ENCODE peak calls at places on chromosomes 3 and 15, in four cellular contexts. One of them, this sample, is unnamed. For H3K4me1, the result is how much of the 10 kb centered on the place peaks cover.

GRCh38 chr15:82919231-82919886 is 33.2 kb downstream of the HOMER2 start:
- DNase-seq in hepatocyte: peak
- DNase-seq in left ventricle myocardium inferior: peak
- DNase-seq in psoas muscle: peak
- DNase-seq in this sample: peak

GRCh38 chr3:182583545-182583944 is 209.8 kb upstream of the ATP11B start:
- DNase-seq in hepatocyte: no peak
- DNase-seq in left ventricle myocardium inferior: no peak
- DNase-seq in psoas muscle: no peak
- DNase-seq in this sample: no peak

GRCh38 chr3:160804762-160805161 is 48.7 kb downstream of the PPM1L start:
- DNase-seq in hepatocyte: no peak
- DNase-seq in left ventricle myocardium inferior: peak
- DNase-seq in psoas muscle: peak
- DNase-seq in this sample: peak

GRCh38 chr3:143464850-143465249 is 345.3 kb downstream of the CHST2 start:
- DNase-seq in hepatocyte: no peak
- DNase-seq in left ventricle myocardium inferior: no peak
- DNase-seq in psoas muscle: peak
- DNase-seq in this sample: no peak

GRCh38 chr15:68676011-68676605 is 97.3 kb downstream of the CORO2B start:
- DNase-seq in hepatocyte: no peak
- DNase-seq in left ventricle myocardium inferior: no peak
- DNase-seq in psoas muscle: no peak
- DNase-seq in this sample: no peak

GRCh38 chr3:157488144-157488543 is 15.1 kb downstream of the VEPH1 start:
- DNase-seq in hepatocyte: no peak
- DNase-seq in left ventricle myocardium inferior: no peak
- DNase-seq in psoas muscle: no peak
- DNase-seq in this sample: no peak

GRCh38 chr3:134803051-134803505 is 8.0 kb downstream of the EPHB1 start:
- DNase-seq in hepatocyte: no peak
- DNase-seq in left ventricle myocardium inferior: no peak
- DNase-seq in psoas muscle: no peak
- DNase-seq in this sample: no peak

GRCh38 chr3:58298189-58298588 is 7.9 kb upstream of the RPP14 start:
- DNase-seq in hepatocyte: no peak
- DNase-seq in left ventricle myocardium inferior: no peak
- DNase-seq in psoas muscle: no peak
- DNase-seq in this sample: no peak

GRCh38 chr3:21839592-21839991 is 88.6 kb upstream of the ZNF385D start:
- DNase-seq in hepatocyte: peak
- DNase-seq in left ventricle myocardium inferior: peak
- DNase-seq in psoas muscle: no peak
- DNase-seq in this sample: peak

GRCh38 chr15:67957435-67958139 is 96.5 kb upstream of the PIAS1 start:
- DNase-seq in hepatocyte: no peak
- DNase-seq in left ventricle myocardium inferior: no peak
- DNase-seq in psoas muscle: no peak
- DNase-seq in this sample: no peak

GRCh38 chr15:74396445-74397238 is 29.2 kb upstream of the CYP11A1 start:
- DNase-seq in hepatocyte: peak
- DNase-seq in left ventricle myocardium inferior: no peak
- DNase-seq in psoas muscle: no peak
- DNase-seq in this sample: no peak

GRCh38 chr15:100885116-100885515 is 5.5 kb downstream of the ALDH1A3 start:
- DNase-seq in hepatocyte: no peak
- DNase-seq in left ventricle myocardium inferior: no peak
- DNase-seq in psoas muscle: no peak
- DNase-seq in this sample: no peak

GRCh38 chr3:23073721-23074300 is 129.3 kb upstream of the UBE2E2 start:
- DNase-seq in hepatocyte: no peak
- DNase-seq in left ventricle myocardium inferior: no peak
- DNase-seq in psoas muscle: no peak
- DNase-seq in this sample: no peak

GRCh38 chr3:23992051-23992628 is 47.1 kb downstream of the NR1D2 start:
- DNase-seq in hepatocyte: no peak
- DNase-seq in left ventricle myocardium inferior: no peak
- DNase-seq in psoas muscle: no peak
- DNase-seq in this sample: no peak

GRCh38 chr3:52193059-52193458 is 4.9 kb upstream of the ALAS1 start:
- DNase-seq in hepatocyte: no peak
- DNase-seq in left ventricle myocardium inferior: peak
- DNase-seq in psoas muscle: peak
- DNase-seq in this sample: no peak

GRCh38 chr3:124492824-124493223 is 237.4 kb upstream of the UMPS start:
- DNase-seq in hepatocyte: peak
- DNase-seq in left ventricle myocardium inferior: peak
- DNase-seq in psoas muscle: no peak
- DNase-seq in this sample: peak

GRCh38 chr3:114623420-114624046 is 329.7 kb downstream of the TIGIT start:
- DNase-seq in hepatocyte: no peak
- DNase-seq in left ventricle myocardium inferior: no peak
- DNase-seq in psoas muscle: no peak
- DNase-seq in this sample: no peak

GRCh38 chr3:120420855-120421570 is 29.8 kb downstream of the FSTL1 start:
- DNase-seq in hepatocyte: peak
- DNase-seq in left ventricle myocardium inferior: no peak
- DNase-seq in psoas muscle: no peak
- DNase-seq in this sample: no peak

GRCh38 chr15:93030430-93031102 is 58.4 kb downstream of the RGMA start:
- DNase-seq in hepatocyte: peak
- DNase-seq in left ventricle myocardium inferior: peak
- DNase-seq in psoas muscle: peak
- DNase-seq in this sample: peak

GRCh38 chr3:6723205-6723604 is 137.7 kb upstream of the GRM7 start:
- DNase-seq in hepatocyte: no peak
- DNase-seq in left ventricle myocardium inferior: no peak
- DNase-seq in psoas muscle: no peak
- DNase-seq in this sample: no peak

GRCh38 chr15:101070024-101070423 is 150.9 kb downstream of the LRRK1 start:
- DNase-seq in hepatocyte: no peak
- DNase-seq in left ventricle myocardium inferior: no peak
- DNase-seq in psoas muscle: no peak
- DNase-seq in this sample: no peak

GRCh38 chr15:68371851-68372250 is 60.1 kb downstream of the ITGA11 start:
- DNase-seq in hepatocyte: no peak
- DNase-seq in left ventricle myocardium inferior: no peak
- DNase-seq in psoas muscle: no peak
- DNase-seq in this sample: no peak

GRCh38 chr3:187281191-187281714 is 10.3 kb downstream of the MASP1 start:
- DNase-seq in hepatocyte: peak
- DNase-seq in left ventricle myocardium inferior: no peak
- DNase-seq in psoas muscle: no peak
- DNase-seq in this sample: no peak

GRCh38 chr3:156160653-156161052 is 40.3 kb downstream of the KCNAB1 start:
- DNase-seq in hepatocyte: no peak
- DNase-seq in left ventricle myocardium inferior: no peak
- DNase-seq in psoas muscle: no peak
- DNase-seq in this sample: no peak

GRCh38 chr3:73813291-73813977 is 188.7 kb upstream of the PDZRN3 start:
- DNase-seq in hepatocyte: peak
- DNase-seq in left ventricle myocardium inferior: no peak
- DNase-seq in psoas muscle: no peak
- DNase-seq in this sample: no peak

GRCh38 chr3:188053710-188054379 is 100.1 kb upstream of the LPP start:
- DNase-seq in hepatocyte: no peak
- DNase-seq in left ventricle myocardium inferior: no peak
- DNase-seq in psoas muscle: no peak
- DNase-seq in this sample: no peak

GRCh38 chr3:20041197-20041780 is 1.0 kb downstream of the KAT2B start:
- DNase-seq in hepatocyte: peak
- DNase-seq in left ventricle myocardium inferior: peak
- DNase-seq in psoas muscle: peak
- DNase-seq in this sample: peak
- H3K4me1 ChIP-seq in hepatocyte: under half
- H3K4me1 ChIP-seq in left ventricle myocardium inferior: half or more
- H3K4me1 ChIP-seq in psoas muscle: under half
- H3K4me1 ChIP-seq in this sample: under half

DNA sequence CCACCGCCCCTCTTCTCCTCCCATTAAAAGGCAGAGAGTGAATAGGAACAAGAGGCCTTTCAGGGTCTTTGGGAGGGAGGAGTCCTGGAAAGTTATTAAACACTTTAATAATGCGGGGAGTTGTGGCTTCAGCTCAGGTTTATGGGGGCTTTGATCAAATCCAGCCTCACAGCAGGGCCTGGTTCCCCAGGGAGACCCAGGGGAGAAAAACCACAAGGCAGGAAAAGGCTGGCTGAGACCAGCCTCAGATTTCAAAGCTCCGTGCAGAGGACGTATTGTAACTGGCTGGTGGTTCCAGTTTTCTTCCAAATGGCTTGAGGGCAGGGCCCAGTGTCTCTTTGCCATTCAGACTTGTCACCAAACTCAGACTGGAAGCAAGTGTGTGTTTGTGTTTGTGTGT is 242.1 kb downstream of the TLE3 start:
- DNase-seq in hepatocyte: peak
- DNase-seq in left ventricle myocardium inferior: no peak
- DNase-seq in psoas muscle: no peak
- DNase-seq in this sample: no peak
- H3K4me1 ChIP-seq in hepatocyte: under half
- H3K4me1 ChIP-seq in left ventricle myocardium inferior: under half
- H3K4me1 ChIP-seq in psoas muscle: under half
- H3K4me1 ChIP-seq in this sample: under half

GRCh38 chr3:117537949-117538348 is 828.4 kb downstream of the TUSC7 start:
- DNase-seq in hepatocyte: no peak
- DNase-seq in left ventricle myocardium inferior: no peak
- DNase-seq in psoas muscle: no peak
- DNase-seq in this sample: no peak
- H3K4me1 ChIP-seq in hepatocyte: under half
- H3K4me1 ChIP-seq in left ventricle myocardium inferior: under half
- H3K4me1 ChIP-seq in psoas muscle: under half
- H3K4me1 ChIP-seq in this sample: under half

GRCh38 chr15:46489276-46489675 is 854.4 kb downstream of the SQOR start:
- DNase-seq in hepatocyte: no peak
- DNase-seq in left ventricle myocardium inferior: no peak
- DNase-seq in psoas muscle: no peak
- DNase-seq in this sample: no peak
- H3K4me1 ChIP-seq in hepatocyte: under half
- H3K4me1 ChIP-seq in left ventricle myocardium inferior: under half
- H3K4me1 ChIP-seq in psoas muscle: under half
- H3K4me1 ChIP-seq in this sample: under half

GRCh38 chr3:98887684-98888083 is 13.8 kb downstream of the DCBLD2 start:
- DNase-seq in hepatocyte: no peak
- DNase-seq in left ventricle myocardium inferior: no peak
- DNase-seq in psoas muscle: no peak
- DNase-seq in this sample: no peak
- H3K4me1 ChIP-seq in hepatocyte: under half
- H3K4me1 ChIP-seq in left ventricle myocardium inferior: half or more
- H3K4me1 ChIP-seq in psoas muscle: under half
- H3K4me1 ChIP-seq in this sample: half or more

GRCh38 chr15:65782096-65782495 is 10.0 kb downstream of the DENND4A start:
- DNase-seq in hepatocyte: no peak
- DNase-seq in left ventricle myocardium inferior: no peak
- DNase-seq in psoas muscle: no peak
- DNase-seq in this sample: no peak
- H3K4me1 ChIP-seq in hepatocyte: under half
- H3K4me1 ChIP-seq in left ventricle myocardium inferior: under half
- H3K4me1 ChIP-seq in psoas muscle: under half
- H3K4me1 ChIP-seq in this sample: under half

GRCh38 chr3:32882180-32882579 is 64.4 kb downstream of the TRIM71 start:
- DNase-seq in hepatocyte: no peak
- DNase-seq in left ventricle myocardium inferior: no peak
- DNase-seq in psoas muscle: no peak
- DNase-seq in this sample: no peak

GRCh38 chr3:32882603-32883025 is 64.8 kb downstream of the TRIM71 start:
- DNase-seq in hepatocyte: no peak
- DNase-seq in left ventricle myocardium inferior: no peak
- DNase-seq in psoas muscle: no peak
- DNase-seq in this sample: no peak

GRCh38 chr3:32880225-32880624 is 62.4 kb downstream of the TRIM71 start:
- DNase-seq in hepatocyte: no peak
- DNase-seq in left ventricle myocardium inferior: no peak
- DNase-seq in psoas muscle: no peak
- DNase-seq in this sample: no peak

GRCh38 chr3:32883817-32884216 is 66.0 kb downstream of the TRIM71 start:
- DNase-seq in hepatocyte: no peak
- DNase-seq in left ventricle myocardium inferior: no peak
- DNase-seq in psoas muscle: no peak
- DNase-seq in this sample: no peak

GRCh38 chr3:32881624-32882023 is 63.8 kb downstream of the TRIM71 start:
- DNase-seq in hepatocyte: no peak
- DNase-seq in left ventricle myocardium inferior: no peak
- DNase-seq in psoas muscle: no peak
- DNase-seq in this sample: no peak
- H3K4me1 ChIP-seq in hepatocyte: under half
- H3K4me1 ChIP-seq in left ventricle myocardium inferior: under half
- H3K4me1 ChIP-seq in psoas muscle: under half
- H3K4me1 ChIP-seq in this sample: under half

GRCh38 chr3:46955157-46955556 is 21.4 kb downstream of the CCDC12 start:
- DNase-seq in hepatocyte: no peak
- DNase-seq in left ventricle myocardium inferior: no peak
- DNase-seq in psoas muscle: no peak
- DNase-seq in this sample: no peak
- H3K4me1 ChIP-seq in hepatocyte: half or more
- H3K4me1 ChIP-seq in left ventricle myocardium inferior: half or more
- H3K4me1 ChIP-seq in psoas muscle: half or more
- H3K4me1 ChIP-seq in this sample: under half

GRCh38 chr3:11558461-11558903 is 85.2 kb downstream of the VGLL4 start:
- DNase-seq in hepatocyte: no peak
- DNase-seq in left ventricle myocardium inferior: peak
- DNase-seq in psoas muscle: no peak
- DNase-seq in this sample: no peak

GRCh38 chr3:11558002-11558401 is 85.7 kb downstream of the VGLL4 start:
- DNase-seq in hepatocyte: no peak
- DNase-seq in left ventricle myocardium inferior: peak
- DNase-seq in psoas muscle: no peak
- DNase-seq in this sample: no peak

GRCh38 chr3:11558918-11559815 is 84.5 kb downstream of the VGLL4 start:
- DNase-seq in hepatocyte: no peak
- DNase-seq in left ventricle myocardium inferior: peak
- DNase-seq in psoas muscle: no peak
- DNase-seq in this sample: no peak

GRCh38 chr3:11560746-11561145 is 83.0 kb downstream of the VGLL4 start:
- DNase-seq in hepatocyte: no peak
- DNase-seq in left ventricle myocardium inferior: no peak
- DNase-seq in psoas muscle: no peak
- DNase-seq in this sample: peak

GRCh38 chr3:11559816-11560633 is 83.7 kb downstream of the VGLL4 start:
- DNase-seq in hepatocyte: no peak
- DNase-seq in left ventricle myocardium inferior: peak
- DNase-seq in psoas muscle: no peak
- DNase-seq in this sample: no peak
- H3K4me1 ChIP-seq in hepatocyte: under half
- H3K4me1 ChIP-seq in left ventricle myocardium inferior: half or more
- H3K4me1 ChIP-seq in psoas muscle: half or more
- H3K4me1 ChIP-seq in this sample: under half

DNA sequence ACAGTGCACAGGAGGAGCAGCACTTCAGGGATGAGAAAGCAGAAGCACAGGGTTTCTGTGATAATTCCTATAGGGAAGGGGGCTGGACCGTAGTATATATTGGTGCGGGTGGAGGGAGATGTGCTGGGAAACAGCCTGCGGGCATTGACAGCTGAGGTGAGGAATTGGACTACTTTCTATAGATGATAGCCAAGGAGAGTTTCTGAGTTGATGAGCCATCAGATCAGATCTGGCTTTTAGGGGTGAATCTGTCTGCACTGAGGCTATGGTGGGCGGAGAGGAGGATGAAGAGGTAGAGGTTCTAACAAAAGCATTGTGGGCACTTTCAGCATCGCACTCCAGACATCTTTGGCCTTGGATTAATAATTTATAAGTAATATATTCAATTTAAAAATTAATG is 33.1 kb downstream of the SELENOT start:
- DNase-seq in hepatocyte: no peak
- DNase-seq in left ventricle myocardium inferior: no peak
- DNase-seq in psoas muscle: no peak
- DNase-seq in this sample: no peak
- H3K4me1 ChIP-seq in hepatocyte: under half
- H3K4me1 ChIP-seq in left ventricle myocardium inferior: under half
- H3K4me1 ChIP-seq in psoas muscle: under half
- H3K4me1 ChIP-seq in this sample: under half